ENCODE peak calls at places on chromosomes 13 and 19, in six cellular contexts. Z is brain microvascular endothelial cell, M is heart left ventricle, O is MM.1S, N is GM23338, R is endodermal cell. A is an unnamed sample. For H3K27me3, the result is how much of the 10 kb centered on the place peaks cover.

GRCh38 chr13:43303040-43303729 is 279.8 kb downstream of the DNAJC15 start:
- DNase-seq in Z (peak), M (peak), O (peak), N (peak), R (peak), A (no peak)

GRCh38 chr13:51715613-51716012 is 88.3 kb downstream of the DHRS12 start:
- DNase-seq in Z (no peak), M (no peak), O (no peak), N (no peak), R (no peak), A (no peak)

GRCh38 chr19:6062274-6062673 is 48.0 kb downstream of the RFX2 start:
- DNase-seq in Z (no peak), M (peak), O (no peak), N (no peak), R (peak), A (no peak)

GRCh38 chr13:110062077-110062776 is 244.7 kb downstream of the COL4A1 start:
- DNase-seq in Z (no peak), M (peak), O (no peak), N (no peak), R (no peak), A (no peak)

GRCh38 chr19:44602071-44602470 is 11.3 kb upstream of the IGSF23 start:
- DNase-seq in Z (no peak), M (no peak), O (no peak), N (no peak), R (no peak), A (no peak)

GRCh38 chr19:44753932-44754742 is 5.6 kb downstream of the BCL3 start:
- DNase-seq in Z (peak), M (peak), O (peak), N (peak), R (peak), A (peak)

GRCh38 chr13:28579334-28579733 is 79.6 kb upstream of the POMP start:
- DNase-seq in Z (no peak), M (no peak), O (no peak), N (peak), R (peak), A (no peak)

GRCh38 chr13:106063591-106064308 is 471.7 kb downstream of the EFNB2 start:
- DNase-seq in Z (peak), M (no peak), O (no peak), N (no peak), R (no peak), A (no peak)

GRCh38 chr13:27673911-27674310 is 52.2 kb downstream of the POLR1D start:
- DNase-seq in Z (no peak), M (no peak), O (no peak), N (no peak), R (no peak), A (no peak)

GRCh38 chr19:15421726-15422260 is 3.0 kb upstream of the AKAP8L start:
- DNase-seq in Z (no peak), M (peak), O (no peak), N (no peak), R (no peak), A (no peak)

GRCh38 chr19:39237200-39238184 is 7.3 kb downstream of the IFNL3 start:
- DNase-seq in Z (no peak), M (no peak), O (peak), N (peak), R (peak), A (no peak)

GRCh38 chr13:29059837-29060236 is 239.7 kb downstream of the MTUS2 start:
- DNase-seq in Z (no peak), M (peak), O (no peak), N (no peak), R (no peak), A (no peak)

GRCh38 chr13:32381539-32381938 is 46.4 kb downstream of the N4BP2L1 start:
- DNase-seq in Z (peak), M (no peak), O (no peak), N (peak), R (peak), A (peak)

GRCh38 chr13:20923272-20923671 is 20.7 kb upstream of the XPO4 start:
- DNase-seq in Z (no peak), M (no peak), O (no peak), N (no peak), R (no peak), A (no peak)

GRCh38 chr19:12788682-12789097 is 2.6 kb upstream of the JUNB start:
- DNase-seq in Z (peak), M (peak), O (peak), N (peak), R (peak), A (no peak)

GRCh38 chr13:48069573-48069972 is 25.3 kb downstream of the MED4 start:
- DNase-seq in Z (no peak), M (no peak), O (no peak), N (no peak), R (no peak), A (no peak)

GRCh38 chr13:110652231-110652730 is 36.9 kb downstream of the NAXD start:
- DNase-seq in Z (no peak), M (no peak), O (no peak), N (no peak), R (peak), A (no peak)

GRCh38 chr13:74047925-74048324 is 86.3 kb downstream of the KLF12 start:
- DNase-seq in Z (no peak), M (no peak), O (no peak), N (no peak), R (no peak), A (no peak)

GRCh38 chr19:38989066-38989605 is 13.6 kb upstream of the FBXO17 start:
- DNase-seq in Z (no peak), M (no peak), O (no peak), N (peak), R (peak), A (no peak)

GRCh38 chr19:28289294-28290063 is 923.5 kb downstream of the UQCRFS1 start:
- DNase-seq in Z (no peak), M (no peak), O (no peak), N (no peak), R (peak), A (no peak)

GRCh38 chr19:44748426-44749254 is at the start of gene BCL3:
- DNase-seq in Z (no peak), M (peak), O (peak), N (peak), R (peak), A (peak)

GRCh38 chr19:42323852-42324654 is 1.4 kb upstream of the MEGF8 start:
- DNase-seq in Z (no peak), M (peak), O (no peak), N (peak), R (peak), A (peak)

GRCh38 chr19:49957262-49957915 is 3.6 kb downstream of the SIGLEC11 start:
- DNase-seq in Z (no peak), M (no peak), O (no peak), N (no peak), R (no peak), A (no peak)

GRCh38 chr19:55206664-55207500 is 2.4 kb downstream of the PTPRH start:
- DNase-seq in Z (peak), M (peak), O (peak), N (peak), R (peak), A (no peak)

GRCh38 chr13:32098275-32098674 is 66.7 kb downstream of the FRY start:
- DNase-seq in Z (no peak), M (no peak), O (no peak), N (no peak), R (no peak), A (no peak)

GRCh38 chr13:45500492-45501174 is 35.9 kb downstream of the COG3 start:
- DNase-seq in Z (peak), M (no peak), O (no peak), N (no peak), R (no peak), A (no peak)

GRCh38 chr19:33193269-33193863 is 764 bp upstream of the LRP3 start:
- DNase-seq in Z (no peak), M (peak), O (no peak), N (no peak), R (no peak), A (no peak)
- H3K27me3 ChIP-seq in Z (under half), M (under half), O (under half), N (under half), R (under half), A (under half)

GRCh38 chr13:114093118-114093517 is 39.3 kb downstream of the RASA3 start:
- DNase-seq in Z (no peak), M (no peak), O (no peak), N (no peak), R (no peak), A (no peak)
- H3K4me3 ChIP-seq in Z (no peak), M (no peak), O (no peak), N (no peak), R (no peak), A (no peak)

DNA sequence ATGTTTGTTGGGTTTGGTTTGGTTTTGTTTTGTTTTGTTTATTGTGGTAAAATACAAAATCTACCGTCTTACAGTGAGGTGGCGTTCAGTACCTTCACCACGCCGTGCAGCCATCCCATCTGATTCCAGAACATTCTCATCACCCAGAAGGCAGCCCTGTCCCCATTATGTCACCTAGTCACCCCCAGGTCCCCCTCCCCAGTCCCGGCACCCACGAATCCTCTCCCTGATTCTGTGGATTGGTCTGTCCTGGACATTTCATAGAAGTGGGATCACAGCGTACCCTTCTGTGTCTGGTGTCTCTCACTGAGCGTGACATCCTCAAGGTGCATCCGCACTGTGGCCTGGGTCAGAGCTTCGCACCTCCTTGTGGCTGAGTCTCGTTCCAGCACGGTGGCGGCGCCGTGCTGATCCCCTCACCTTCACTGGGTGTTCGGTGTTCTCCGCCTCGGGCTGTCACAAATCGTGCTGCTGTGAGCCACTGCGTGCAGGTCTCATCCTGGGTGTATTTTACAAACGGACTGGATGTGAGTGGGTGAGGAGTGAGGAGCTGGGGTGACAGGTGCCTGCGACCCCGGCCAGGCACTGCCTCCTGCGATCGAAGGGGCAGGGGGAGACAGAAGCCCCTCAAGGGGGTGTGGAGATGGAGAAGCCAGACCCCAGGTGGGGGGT is 580 bp upstream of the TEKTIP1 start:
- DNase-seq in Z (no peak), M (no peak), O (no peak), N (no peak), R (no peak), A (no peak)
- H3K27ac ChIP-seq in Z (no peak), M (no peak), O (no peak), N (no peak), R (no peak), A (no peak)

DNA sequence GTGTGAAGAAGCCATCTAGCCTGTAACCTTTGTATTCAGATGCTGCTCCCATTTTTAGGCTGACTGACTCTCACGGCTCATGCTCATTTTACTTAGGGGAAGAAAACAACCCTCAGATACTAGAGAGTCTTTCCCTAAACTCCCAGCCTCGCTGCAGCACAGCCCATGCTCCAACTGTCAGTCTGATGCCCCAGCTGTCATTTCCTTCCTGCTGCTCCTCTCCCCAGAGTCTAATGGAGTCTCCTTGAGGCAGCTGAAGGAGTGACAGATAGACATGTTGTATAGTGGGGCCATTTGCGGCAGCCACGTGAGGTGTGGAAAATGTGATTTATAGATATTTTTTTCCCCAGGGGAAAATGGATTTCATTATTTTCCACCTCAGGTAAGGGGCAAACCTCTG is 59.2 kb upstream of the OLFM4 start:
- DNase-seq in Z (no peak), M (no peak), O (no peak), N (no peak), R (no peak), A (no peak)
- H3K27me3 ChIP-seq in Z (under half), M (under half), O (under half), N (under half), R (half or more), A (under half)

GRCh38 chr19:36635342-36635741 is 30.2 kb downstream of the ZNF382 start:
- DNase-seq in Z (no peak), M (no peak), O (no peak), N (no peak), R (no peak), A (no peak)

DNA sequence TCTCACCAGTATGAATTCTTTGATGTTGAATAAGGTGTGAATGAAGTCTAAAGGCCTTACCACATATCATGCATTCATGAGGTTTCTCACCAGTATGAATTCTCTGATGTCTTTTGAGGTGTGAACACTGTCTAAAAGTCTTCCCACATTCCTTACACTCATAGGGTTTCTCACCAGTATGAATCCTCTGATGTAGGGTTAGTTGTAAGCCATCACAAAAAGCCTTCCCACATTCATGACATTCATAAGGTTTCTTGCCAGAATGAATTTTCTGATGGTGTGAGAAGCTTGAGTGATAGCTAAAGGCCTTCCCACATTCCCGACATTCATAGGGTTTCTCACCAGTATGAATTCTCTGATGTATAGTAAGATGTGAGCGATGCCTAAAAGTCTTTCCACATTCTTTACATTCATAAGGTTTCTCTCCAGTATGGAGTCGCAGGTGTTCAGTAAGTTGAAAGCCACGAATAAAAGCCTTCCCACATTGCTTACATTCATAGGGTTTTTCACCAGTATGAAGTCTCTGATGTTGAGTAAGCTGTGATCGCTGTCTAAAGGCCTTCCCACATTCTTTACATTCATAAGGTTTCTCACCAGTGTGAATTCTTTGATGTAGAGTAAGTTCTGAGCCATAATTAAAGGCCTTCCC is 27.7 kb downstream of the ZNF461 start:
- DNase-seq in Z (no peak), M (no peak), O (no peak), N (peak), R (no peak), A (no peak)
- H3K4me3 ChIP-seq in Z (no peak), M (no peak), O (no peak), N (no peak), R (peak), A (no peak)

A was measured in naive thymus-derived CD4-positive, alpha-beta T cell.